ENCODE peak calls at places on chromosomes 1 and 21, in four cellular contexts. Z, V, Y and H are unnamed samples.

GRCh38 chr21:22342855-22343254 is 1344.6 kb downstream of the NCAM2 start:
- DNase-seq in Z (no peak), Y (no peak), V (no peak), H (peak; percentile 76)

GRCh38 chr1:152517237-152517811 is 3.0 kb downstream of the CRCT1 start:
- DNase-seq in Z (no peak), V (no peak), Y (peak; percentile 63), H (no peak)

GRCh38 chr1:169795687-169796086 is 980 bp upstream of the METTL18 start:
- DNase-seq in Z (no peak), V (no peak), Y (no peak), H (no peak)

GRCh38 chr1:167518331-167518700 is at the start of gene CD247:
- DNase-seq in Z (no peak), Y (no peak), V (no peak), H (no peak)

GRCh38 chr21:14438204-14438603 is 55.3 kb upstream of the HSPA13 start:
- DNase-seq in Z (no peak), V (no peak), Y (no peak), H (no peak)

GRCh38 chr1:26401891-26402290 is 8.7 kb upstream of the LIN28A start:
- DNase-seq in Y (no peak), V (no peak), Z (no peak), H (no peak)

GRCh38 chr1:230191839-230192238 is 124.8 kb downstream of the GALNT2 start:
- DNase-seq in Z (no peak), V (no peak), Y (no peak), H (no peak)

GRCh38 chr1:215911406-215911968 is 344.4 kb downstream of the KCTD3 start:
- DNase-seq in V (no peak), Z (no peak), Y (no peak), H (no peak)

DNA sequence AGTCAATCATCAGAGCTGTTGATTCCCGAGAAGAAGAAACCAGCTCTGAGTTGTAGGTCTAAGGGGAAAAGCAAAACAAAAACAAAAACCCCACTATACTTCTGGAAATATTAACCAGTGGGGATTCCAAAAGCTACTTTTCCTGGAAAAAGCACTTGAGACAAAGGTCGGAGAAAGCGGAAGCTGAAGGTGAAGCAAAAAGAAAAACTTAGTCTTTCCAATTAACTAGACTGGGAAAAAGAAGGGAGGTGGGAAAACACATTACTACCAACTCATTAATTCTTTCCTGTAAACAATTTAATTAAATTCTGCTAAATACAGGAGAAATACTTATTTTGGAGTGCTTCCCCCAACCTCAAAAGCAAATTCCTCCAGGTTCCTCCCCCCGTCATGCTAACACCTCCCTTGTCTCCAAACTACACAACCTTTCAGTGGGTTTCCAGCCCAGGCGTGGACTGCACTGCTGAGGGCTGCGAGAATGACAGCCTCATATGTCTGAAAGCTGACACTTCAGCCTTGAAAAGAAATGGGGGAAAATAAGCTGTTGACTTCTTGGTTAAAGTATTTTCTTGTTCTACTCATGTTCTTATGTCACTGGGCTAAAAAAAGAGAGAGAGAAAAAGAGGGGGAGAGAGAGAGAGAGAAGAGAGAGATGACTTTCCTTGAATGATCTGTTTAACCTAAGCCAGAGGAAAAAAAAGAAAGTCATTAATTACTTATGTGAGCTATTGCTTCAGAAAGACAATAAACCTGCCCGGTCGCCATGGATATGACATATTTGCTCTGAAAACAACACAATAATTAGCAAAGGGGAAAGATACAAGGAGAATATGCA is 5.1 kb downstream of the CASZ1 start:
- DNase-seq in Y (no peak), V (no peak), Z (no peak), H (peak; percentile 36)
- TF ChIP-seq POLR2A in Y (no peak), V (no peak), Z (no peak), H (no peak)

GRCh38 chr1:9061252-9061948 is 8.0 kb downstream of the SLC2A5 start:
- DNase-seq in Z (no peak), V (no peak), Y (no peak), H (no peak)

GRCh38 chr1:9058465-9058864 is 11.0 kb downstream of the SLC2A5 start:
- DNase-seq in Y (no peak), V (no peak), Z (no peak), H (no peak)

GRCh38 chr1:9061949-9062555 is 7.4 kb downstream of the SLC2A5 start:
- DNase-seq in Y (no peak), Z (no peak), V (no peak), H (no peak)

GRCh38 chr1:9059944-9060744 is 9.3 kb downstream of the SLC2A5 start:
- DNase-seq in Y (no peak), Z (no peak), V (no peak), H (no peak)

DNA sequence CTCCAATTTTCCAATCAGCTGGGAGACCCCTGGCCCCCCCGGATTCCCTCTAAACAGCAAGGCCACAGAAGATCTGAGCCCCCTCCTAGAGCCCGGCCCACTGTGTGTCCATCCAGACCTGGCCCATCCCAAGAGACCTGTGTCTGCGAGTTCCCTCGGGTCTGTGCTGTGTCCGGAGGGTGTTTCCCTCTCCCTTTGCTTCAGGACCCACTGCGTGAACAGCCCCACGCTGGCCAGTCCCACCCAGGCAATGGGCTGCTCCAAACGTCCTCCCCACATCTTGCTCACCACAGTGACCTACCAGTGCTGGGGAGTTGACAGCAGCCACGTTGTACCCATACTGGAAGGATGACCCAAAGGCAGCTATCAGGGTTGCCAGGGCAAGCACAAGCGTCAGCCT is 11.6 kb downstream of the SLC2A5 start:
- DNase-seq in V (no peak), Y (no peak), Z (no peak), H (no peak)
- H3K27ac ChIP-seq in V (no peak overlapping the region), Y (no peak overlapping the region), Z (no peak overlapping the region), H (no peak overlapping the region)

DNA sequence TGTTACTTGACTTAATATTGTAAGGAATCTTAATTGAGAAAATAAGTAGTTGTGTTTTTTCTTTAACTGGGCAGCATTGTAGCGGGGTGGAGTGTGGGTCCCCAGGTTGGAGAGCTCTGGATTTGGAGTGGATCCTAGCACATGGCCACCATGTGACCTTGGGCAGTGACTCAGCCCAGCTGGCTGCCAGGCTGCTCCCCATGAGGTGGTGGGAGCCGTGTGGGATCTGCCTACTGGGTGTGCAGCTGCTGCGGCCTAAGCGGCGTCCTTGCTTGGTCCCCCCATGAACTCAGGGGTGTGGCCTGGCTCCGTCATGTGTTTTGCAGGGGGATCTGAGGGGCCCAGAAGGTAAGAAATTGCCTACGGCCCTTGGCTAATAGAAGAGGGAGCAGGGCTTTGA is 68.1 kb downstream of the ADARB1 start:
- DNase-seq in Y (no peak), V (no peak), Z (no peak), H (peak; percentile 54)
- H3K4me1 ChIP-seq in Y (no peaks in the 10 kb centered on the region), V (peaks cover 8% of the 10 kb centered on the region), Z (peaks cover 2% of the 10 kb centered on the region), H (peaks cover 4% of the 10 kb centered on the region)

GRCh38 chr1:51282605-51283004 is 46.5 kb downstream of the RNF11 start:
- DNase-seq in Y (no peak), V (no peak), Z (no peak), H (no peak)

GRCh38 chr1:51281807-51282206 is 45.7 kb downstream of the RNF11 start:
- DNase-seq in Z (no peak), Y (no peak), V (no peak), H (no peak)

GRCh38 chr1:51283977-51284376 is 46.4 kb downstream of the TTC39A start:
- DNase-seq in V (no peak), Z (no peak), Y (no peak), H (no peak)

GRCh38 chr1:51285055-51285454 is 45.3 kb downstream of the TTC39A start:
- DNase-seq in Z (no peak), Y (no peak), V (no peak), H (no peak)

GRCh38 chr1:51284487-51284954 is 45.8 kb downstream of the TTC39A start:
- DNase-seq in Y (peak; percentile 38), V (no peak), Z (peak; percentile 82), H (peak; percentile 72)
- TF ChIP-seq POLR2A in Y (no peak), V (no peak), Z (no peak), H (no peak)

DNA sequence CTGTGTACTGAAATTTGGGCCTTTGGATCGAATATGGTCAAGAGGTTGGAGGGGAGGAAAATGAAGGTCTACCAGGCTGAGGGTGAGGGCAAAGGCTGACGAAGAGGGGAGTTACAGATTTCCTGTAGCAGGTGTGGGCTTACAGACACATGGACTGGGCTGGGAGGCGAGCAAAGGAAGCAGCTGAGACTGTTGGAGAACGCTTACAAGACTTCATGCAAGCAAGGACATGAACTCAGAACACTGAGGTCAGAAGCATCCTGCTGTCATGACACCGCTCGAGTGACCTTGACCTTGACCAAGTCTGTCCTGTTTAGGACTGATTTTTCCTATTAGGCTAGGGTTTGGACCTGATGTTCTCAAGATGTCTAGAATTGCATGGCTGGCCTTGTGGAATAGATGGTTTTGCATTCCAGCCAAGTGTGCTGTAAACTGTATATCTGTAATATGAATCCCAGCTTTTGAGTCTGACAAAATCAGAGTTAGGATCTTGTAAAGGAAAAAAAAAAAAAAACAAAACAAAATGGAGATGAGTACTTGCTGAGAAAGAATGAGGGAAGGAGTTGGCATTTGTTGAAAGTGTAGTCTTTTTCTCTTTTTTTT is 5.7 kb downstream of the ELF3 start:
- DNase-seq in V (no peak), Z (no peak), Y (no peak), H (no peak)
- H3K27ac ChIP-seq in V (no peak overlapping the region), Z (no peak overlapping the region), Y (no peak overlapping the region), H (peak overlapping the region; percentile 95)

GRCh38 chr1:117663156-117663902 is 57.5 kb downstream of the TENT5C start:
- DNase-seq in Z (no peak), V (no peak), Y (no peak), H (no peak)
- H3K4me1 ChIP-seq in Z (no peaks in the 10 kb centered on the region), V (peaks cover 9% of the 10 kb centered on the region), Y (no peaks in the 10 kb centered on the region), H (no peaks in the 10 kb centered on the region)

GRCh38 chr1:1547476-1547875 is 7.1 kb upstream of the TMEM240 start:
- DNase-seq in Y (no peak), Z (no peak), V (no peak), H (no peak)
- TF ChIP-seq POLR2A in Y (no peak), Z (no peak), V (no peak), H (no peak)

GRCh38 chr1:31551206-31551605 is 25.1 kb upstream of the TINAGL1 start:
- DNase-seq in V (no peak), Y (no peak), Z (no peak), H (no peak)
- H3K27ac ChIP-seq in V (no peak overlapping the region), Y (no peak overlapping the region), Z (no peak overlapping the region), H (no peak overlapping the region)

DNA sequence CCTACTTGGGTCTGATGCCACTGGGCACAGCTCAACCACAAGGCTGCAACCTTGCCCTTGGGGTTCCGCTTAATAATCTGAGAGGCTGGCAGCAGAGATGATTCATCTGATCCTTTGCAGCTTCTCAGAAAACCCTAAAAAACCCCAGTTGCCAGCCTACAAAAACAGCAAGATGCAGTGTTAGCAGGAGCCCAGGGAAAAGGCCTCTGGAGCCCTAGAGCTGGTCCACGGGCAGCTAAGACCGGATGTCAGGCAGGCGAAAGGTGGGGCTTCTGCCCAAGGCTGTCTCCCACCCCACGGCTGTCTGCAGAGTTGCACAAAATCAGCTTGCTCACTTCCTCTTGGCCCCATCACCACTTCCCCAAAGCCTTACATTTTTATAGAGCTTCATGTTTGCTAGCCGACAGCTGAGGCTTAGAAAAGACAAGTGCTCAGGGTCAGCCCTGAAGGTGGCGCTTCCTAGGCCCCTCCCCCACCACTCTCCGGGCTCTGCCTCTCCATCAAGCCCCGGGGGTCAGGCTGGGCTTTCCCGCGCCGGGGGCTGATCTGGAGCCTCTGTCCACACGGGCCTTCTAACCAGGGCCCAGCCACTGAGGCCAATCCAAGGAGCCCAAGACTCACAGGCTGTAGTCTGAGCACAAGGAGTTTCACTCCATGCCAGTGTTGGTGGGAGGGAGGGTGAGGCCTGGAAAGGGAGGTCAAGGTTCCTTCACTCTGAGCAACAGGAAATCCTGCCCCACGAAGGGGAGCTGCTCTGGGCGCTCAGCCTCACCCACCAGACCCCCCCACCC is 4.2 kb upstream of the ADORA3 start:
- DNase-seq in Y (peak; percentile 74), Z (peak; percentile 76), V (peak; percentile 87), H (peak; percentile 47)
- H3K4me1 ChIP-seq in Y (peaks cover 11% of the 10 kb centered on the region), Z (peaks cover 31% of the 10 kb centered on the region), V (peaks cover 38% of the 10 kb centered on the region), H (peaks cover 22% of the 10 kb centered on the region)